ENCODE peak calls at places on chromosomes 13 and 19, in five cellular contexts. M is tibial nerve, I is fibroblast of mammary gland, R is choroid plexus epithelial cell, V is mammary epithelial cell. H is an unnamed sample.

GRCh38 chr13:33230178-33230881 is 55.2 kb downstream of the STARD13 start:
- DNase-seq in M (no peak), R (peak; percentile 79), V (no peak), I (peak; percentile 85), H (peak; percentile 48)

GRCh38 chr13:36062249-36062648 is 68.9 kb downstream of the DCLK1 start:
- DNase-seq in R (no peak), M (no peak), I (no peak), V (no peak), H (no peak)

GRCh38 chr19:2330632-2331284 is 2.3 kb downstream of the SPPL2B start:
- DNase-seq in I (no peak), M (no peak), R (no peak), V (no peak), H (no peak)

GRCh38 chr19:30898353-30899103 is 450.7 kb downstream of the TSHZ3 start:
- DNase-seq in V (no peak), I (no peak), M (no peak), R (no peak), H (no peak)

GRCh38 chr19:56946164-56946563 is 105.6 kb upstream of the PEG3 start:
- DNase-seq in I (no peak), V (no peak), R (no peak), M (no peak), H (no peak)

GRCh38 chr19:10294368-10294697 is 4.6 kb downstream of the ICAM5 start:
- DNase-seq in R (no peak), M (no peak), I (no peak), V (no peak), H (no peak)

GRCh38 chr13:35016362-35017148 is 74.5 kb downstream of the NBEA start:
- DNase-seq in M (no peak), V (no peak), R (no peak), I (no peak), H (no peak)

GRCh38 chr13:94706854-94707399 is 5.4 kb downstream of the SOX21 start:
- DNase-seq in V (no peak), M (no peak), R (no peak), I (no peak), H (peak; percentile 8)

GRCh38 chr13:76884571-76885202 is 1.5 kb downstream of the KCTD12 start:
- DNase-seq in M (no peak), I (peak; percentile 75), R (peak; percentile 60), V (peak; percentile 40), H (peak; percentile 23)

GRCh38 chr19:13150919-13151604 is 851 bp downstream of the IER2 start:
- DNase-seq in I (no peak), M (no peak), V (no peak), R (no peak), H (no peak)

GRCh38 chr19:51542699-51543098 is 11.2 kb upstream of the SIGLEC6 start:
- DNase-seq in I (no peak), V (no peak), R (no peak), M (no peak), H (no peak)

GRCh38 chr13:74015137-74015536 is 119.1 kb downstream of the KLF12 start:
- DNase-seq in R (peak; percentile 31), V (no peak), I (peak; percentile 35), M (no peak), H (no peak)

GRCh38 chr13:80235559-80236296 is 105.2 kb downstream of the SPRY2 start:
- DNase-seq in I (no peak), V (peak; percentile 20), M (no peak), R (peak; percentile 63), H (peak; percentile 47)

GRCh38 chr19:48738557-48739399 is 1.6 kb downstream of the RASIP1 start:
- DNase-seq in M (peak; percentile 77), R (peak; percentile 82), I (peak; percentile 61), V (peak; percentile 86), H (peak; percentile 81)

GRCh38 chr19:39038098-39038497 is 5.7 kb upstream of the FBXO27 start:
- DNase-seq in R (peak; percentile 71), M (no peak), I (peak; percentile 47), V (peak; percentile 49), H (peak; percentile 19)

GRCh38 chr19:6032827-6033226 is 54.9 kb upstream of the RANBP3 start:
- DNase-seq in R (no peak), V (no peak), M (no peak), I (no peak), H (no peak)

GRCh38 chr19:45939792-45940514 is 25.4 kb upstream of the NANOS2 start:
- DNase-seq in M (no peak), V (no peak), R (no peak), I (no peak), H (no peak)

GRCh38 chr19:13100031-13100588 is 2.5 kb downstream of the LYL1 start:
- DNase-seq in I (peak; percentile 30), R (no peak), V (peak; percentile 17), M (no peak), H (no peak)

GRCh38 chr19:1232652-1233360 is 5.0 kb downstream of the CBARP start:
- DNase-seq in R (peak; percentile 75), M (no peak), V (no peak), I (peak; percentile 77), H (peak; percentile 42)

GRCh38 chr13:48437381-48437780 is 24.5 kb upstream of the LPAR6 start:
- DNase-seq in V (no peak), M (peak; percentile 57), I (peak; percentile 76), R (peak; percentile 88), H (peak; percentile 65)

DNA sequence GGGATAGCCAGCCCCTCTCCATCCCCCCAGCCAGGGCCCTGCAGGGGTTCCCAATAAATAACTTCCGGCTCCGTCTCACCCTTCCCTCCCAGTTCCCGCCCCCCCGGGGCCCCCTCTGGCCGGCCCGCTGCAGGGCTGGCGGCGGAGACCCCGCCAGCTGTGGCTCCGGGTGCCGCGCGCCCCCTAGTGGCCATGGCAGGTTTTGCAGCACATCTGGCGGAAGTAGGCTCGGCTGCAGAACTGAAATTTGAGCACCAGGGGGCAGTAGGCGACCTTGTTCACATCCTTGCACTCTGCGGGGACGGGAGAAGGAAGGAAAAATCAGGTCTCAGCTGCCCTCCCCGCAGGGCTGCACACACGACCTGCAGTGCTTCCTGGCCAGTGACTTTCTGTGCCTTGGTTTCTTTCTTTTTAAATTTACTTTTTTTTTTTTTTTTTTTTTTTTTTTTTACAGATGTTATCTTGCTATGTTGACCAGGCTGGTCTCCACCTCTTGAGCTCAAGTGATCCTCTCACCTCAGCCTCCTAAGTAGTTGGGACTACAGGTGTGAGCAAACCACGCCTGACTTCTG is 3.6 kb upstream of the MYO1F start:
- DNase-seq in R (peak; percentile 81), M (peak; percentile 67), I (peak; percentile 67), V (peak; percentile 42), H (peak; percentile 67)
- TF ChIP-seq CTCF in R (peak; percentile 88), M (peak; percentile 99), I (peak; percentile 92), V (peak; percentile 97), H (peak; percentile 99)

GRCh38 chr19:50378169-50378862 is 2.1 kb downstream of the NR1H2 start:
- DNase-seq in R (no peak), M (no peak), I (no peak), V (no peak), H (no peak)

GRCh38 chr19:50378863-50379236 is 2.6 kb downstream of the NR1H2 start:
- DNase-seq in M (no peak), R (no peak), V (no peak), I (no peak), H (no peak)

GRCh38 chr19:50376166-50377050 is at the start of gene NR1H2:
- DNase-seq in M (peak; percentile 89), I (peak; percentile 98), V (peak; percentile 92), R (peak; percentile 99), H (peak; percentile 98)

GRCh38 chr19:50377517-50377916 is 1.3 kb downstream of the NR1H2 start:
- DNase-seq in I (no peak), M (no peak), R (no peak), V (no peak), H (no peak)

GRCh38 chr19:50377051-50377441 is 789 bp downstream of the NR1H2 start:
- DNase-seq in I (peak; percentile 17), R (peak; percentile 23), V (no peak), M (no peak), H (no peak)
- H3K4me3 ChIP-seq in I (peak overlapping the region; percentile 17), R (peak overlapping the region; percentile 43), V (no peak overlapping the region), M (peak overlapping the region; percentile 80), H (peak overlapping the region; percentile 27)

DNA sequence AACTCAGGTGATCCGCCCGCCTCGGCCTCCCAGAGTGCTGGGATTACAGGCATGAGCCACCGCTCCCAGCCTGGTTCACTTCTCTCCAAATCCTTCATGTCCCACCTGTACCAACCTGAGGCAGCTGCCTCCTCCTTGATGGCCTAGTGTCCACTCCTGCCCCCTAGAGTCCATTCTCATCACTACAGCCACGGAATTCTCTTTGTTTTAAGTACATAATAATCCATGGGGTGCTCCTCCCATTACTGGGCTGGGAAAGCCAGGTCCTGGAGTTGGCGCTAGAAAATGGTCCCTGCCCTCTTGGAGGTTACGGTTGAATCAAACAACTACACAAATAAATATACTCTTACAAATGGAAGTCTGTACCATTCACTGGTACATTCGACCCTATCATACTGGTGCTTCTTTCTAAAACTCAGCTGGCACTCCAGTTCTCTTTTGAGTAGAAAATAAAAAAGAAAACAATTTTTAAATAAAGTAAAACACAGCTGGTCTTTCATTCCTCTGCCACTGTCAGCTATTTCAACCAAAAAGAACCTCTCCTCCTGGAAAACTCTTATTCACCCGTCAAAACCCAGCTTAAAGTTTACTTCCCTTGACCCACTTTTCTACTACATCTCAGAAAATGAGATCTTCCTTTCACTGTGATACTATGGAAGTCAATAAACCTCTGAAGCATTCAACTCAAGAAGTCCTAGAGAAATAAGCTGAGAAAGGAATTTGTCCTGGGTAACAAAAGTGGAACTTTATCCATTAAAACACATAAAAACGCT is 22.4 kb upstream of the ARHGEF18 start:
- DNase-seq in R (peak; percentile 51), M (no peak), I (peak; percentile 36), V (peak; percentile 14), H (peak; percentile 4)
- TF ChIP-seq CTCF in R (peak; percentile 56), M (no peak), I (peak; percentile 45), V (peak; percentile 16), H (peak; percentile 35)

DNA sequence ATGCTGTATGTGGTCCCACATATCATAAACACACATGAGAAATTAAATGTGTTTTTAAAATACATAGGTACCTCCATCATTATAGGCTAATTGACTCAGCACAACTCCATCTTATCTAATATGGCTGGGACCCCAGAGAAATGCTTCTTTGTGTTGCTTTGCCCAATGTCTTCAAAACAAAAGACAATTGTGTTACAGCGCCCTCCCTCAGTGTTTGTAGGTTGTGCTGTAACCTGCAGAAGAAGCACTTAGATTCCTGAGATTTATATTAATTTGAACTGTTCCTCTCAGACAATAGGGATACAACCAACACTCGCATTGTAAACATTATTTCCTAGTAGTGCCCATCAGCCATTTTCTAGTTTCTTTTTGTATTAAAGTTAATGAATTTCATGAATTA is 303.4 kb downstream of the MZT1 start:
- DNase-seq in M (no peak), V (no peak), I (no peak), R (no peak), H (no peak)
- H3K4me3 ChIP-seq in M (no peak overlapping the region), V (no peak overlapping the region), I (no peak overlapping the region), R (no peak overlapping the region), H (no peak overlapping the region)

H was measured in astrocyte of the spinal cord.